ENCODE peak calls at places on chromosomes 1 and 21, in ten cellular contexts. One of them, this sample, is unnamed.

GRCh38 chr1:27358038-27358927 is 8.5 kb downstream of the MAP3K6 start:
- DNase-seq in transverse colon: no peak
- DNase-seq in CD4-positive, alpha-beta memory T cell: no peak
- DNase-seq in thoracic aorta: no peak
- DNase-seq in ovary: no peak
- DNase-seq in heart left ventricle: no peak
- DNase-seq in IMR-90: no peak
- DNase-seq in fibroblast of lung: no peak
- DNase-seq in pancreas: no peak
- DNase-seq in lower lobe of right lung: no peak
- DNase-seq in this sample: no peak

GRCh38 chr1:230381049-230381467 is 45.1 kb downstream of the PGBD5 start:
- DNase-seq in transverse colon: peak; percentile 16
- DNase-seq in fibroblast of lung: no peak
- DNase-seq in lower lobe of right lung: peak; percentile 55
- DNase-seq in IMR-90: no peak
- DNase-seq in ovary: no peak
- DNase-seq in thoracic aorta: no peak
- DNase-seq in pancreas: peak; percentile 76
- DNase-seq in CD4-positive, alpha-beta memory T cell: no peak
- DNase-seq in heart left ventricle: no peak
- DNase-seq in this sample: no peak

GRCh38 chr1:176847052-176847451 is 317.5 kb downstream of the ASTN1 start:
- DNase-seq in CD4-positive, alpha-beta memory T cell: no peak
- DNase-seq in lower lobe of right lung: no peak
- DNase-seq in heart left ventricle: peak; percentile 64
- DNase-seq in ovary: no peak
- DNase-seq in IMR-90: no peak
- DNase-seq in pancreas: no peak
- DNase-seq in thoracic aorta: no peak
- DNase-seq in fibroblast of lung: no peak
- DNase-seq in transverse colon: no peak
- DNase-seq in this sample: no peak

GRCh38 chr1:21822349-21822748 is 10.3 kb downstream of the LDLRAD2 start:
- DNase-seq in CD4-positive, alpha-beta memory T cell: no peak
- DNase-seq in fibroblast of lung: no peak
- DNase-seq in pancreas: no peak
- DNase-seq in ovary: no peak
- DNase-seq in transverse colon: no peak
- DNase-seq in lower lobe of right lung: no peak
- DNase-seq in thoracic aorta: no peak
- DNase-seq in IMR-90: no peak
- DNase-seq in heart left ventricle: peak; percentile 29
- DNase-seq in this sample: no peak

GRCh38 chr1:21572735-21573277 is 63.6 kb downstream of the ALPL start:
- DNase-seq in CD4-positive, alpha-beta memory T cell: no peak
- DNase-seq in pancreas: no peak
- DNase-seq in ovary: no peak
- DNase-seq in IMR-90: no peak
- DNase-seq in thoracic aorta: no peak
- DNase-seq in lower lobe of right lung: no peak
- DNase-seq in heart left ventricle: no peak
- DNase-seq in transverse colon: no peak
- DNase-seq in fibroblast of lung: no peak
- DNase-seq in this sample: no peak

GRCh38 chr1:116167625-116168276 is 56.6 kb downstream of the MAB21L3 start:
- DNase-seq in IMR-90: no peak
- DNase-seq in transverse colon: peak; percentile 30
- DNase-seq in CD4-positive, alpha-beta memory T cell: no peak
- DNase-seq in pancreas: no peak
- DNase-seq in ovary: peak; percentile 36
- DNase-seq in lower lobe of right lung: no peak
- DNase-seq in fibroblast of lung: peak; percentile 10
- DNase-seq in heart left ventricle: no peak
- DNase-seq in thoracic aorta: no peak
- DNase-seq in this sample: no peak

GRCh38 chr1:31387612-31388011 is 14.7 kb upstream of the FABP3 start:
- DNase-seq in transverse colon: no peak
- DNase-seq in ovary: no peak
- DNase-seq in lower lobe of right lung: no peak
- DNase-seq in thoracic aorta: no peak
- DNase-seq in heart left ventricle: no peak
- DNase-seq in fibroblast of lung: no peak
- DNase-seq in IMR-90: no peak
- DNase-seq in pancreas: no peak
- DNase-seq in CD4-positive, alpha-beta memory T cell: no peak
- DNase-seq in this sample: peak; percentile 48

GRCh38 chr1:25090707-25091422 is 141.4 kb downstream of the SYF2 start:
- DNase-seq in lower lobe of right lung: no peak
- DNase-seq in ovary: no peak
- DNase-seq in thoracic aorta: no peak
- DNase-seq in heart left ventricle: no peak
- DNase-seq in IMR-90: no peak
- DNase-seq in fibroblast of lung: no peak
- DNase-seq in pancreas: no peak
- DNase-seq in transverse colon: no peak
- DNase-seq in CD4-positive, alpha-beta memory T cell: no peak
- DNase-seq in this sample: no peak

GRCh38 chr1:10784998-10785854 is 11.2 kb downstream of the CASZ1 start:
- DNase-seq in ovary: no peak
- DNase-seq in fibroblast of lung: no peak
- DNase-seq in heart left ventricle: no peak
- DNase-seq in pancreas: no peak
- DNase-seq in transverse colon: no peak
- DNase-seq in lower lobe of right lung: peak; percentile 14
- DNase-seq in CD4-positive, alpha-beta memory T cell: no peak
- DNase-seq in thoracic aorta: no peak
- DNase-seq in IMR-90: no peak
- DNase-seq in this sample: no peak

GRCh38 chr1:36829951-36830350 is 204.4 kb downstream of the GRIK3 start:
- DNase-seq in pancreas: no peak
- DNase-seq in CD4-positive, alpha-beta memory T cell: no peak
- DNase-seq in transverse colon: no peak
- DNase-seq in lower lobe of right lung: no peak
- DNase-seq in IMR-90: no peak
- DNase-seq in fibroblast of lung: no peak
- DNase-seq in thoracic aorta: no peak
- DNase-seq in heart left ventricle: no peak
- DNase-seq in ovary: no peak
- DNase-seq in this sample: peak; percentile 76

GRCh38 chr1:156487862-156488261 is 12.7 kb downstream of the MEF2D start:
- DNase-seq in pancreas: no peak
- DNase-seq in CD4-positive, alpha-beta memory T cell: no peak
- DNase-seq in thoracic aorta: no peak
- DNase-seq in IMR-90: no peak
- DNase-seq in transverse colon: peak; percentile 66
- DNase-seq in ovary: no peak
- DNase-seq in fibroblast of lung: no peak
- DNase-seq in lower lobe of right lung: no peak
- DNase-seq in heart left ventricle: no peak
- DNase-seq in this sample: no peak

GRCh38 chr1:219220945-219221344 is 47.3 kb downstream of the LYPLAL1 start:
- DNase-seq in pancreas: no peak
- DNase-seq in lower lobe of right lung: no peak
- DNase-seq in fibroblast of lung: no peak
- DNase-seq in transverse colon: no peak
- DNase-seq in IMR-90: peak; percentile 20
- DNase-seq in CD4-positive, alpha-beta memory T cell: no peak
- DNase-seq in thoracic aorta: no peak
- DNase-seq in heart left ventricle: peak; percentile 20
- DNase-seq in ovary: no peak
- DNase-seq in this sample: peak; percentile 5

GRCh38 chr1:241703001-241703400 is 50.9 kb downstream of the WDR64 start:
- DNase-seq in thoracic aorta: no peak
- DNase-seq in CD4-positive, alpha-beta memory T cell: no peak
- DNase-seq in transverse colon: no peak
- DNase-seq in pancreas: no peak
- DNase-seq in lower lobe of right lung: no peak
- DNase-seq in ovary: no peak
- DNase-seq in fibroblast of lung: no peak
- DNase-seq in heart left ventricle: no peak
- DNase-seq in IMR-90: no peak
- DNase-seq in this sample: peak; percentile 2

GRCh38 chr1:217569021-217569420 is 61.9 kb downstream of the GPATCH2 start:
- DNase-seq in fibroblast of lung: no peak
- DNase-seq in thoracic aorta: no peak
- DNase-seq in IMR-90: no peak
- DNase-seq in pancreas: no peak
- DNase-seq in heart left ventricle: no peak
- DNase-seq in CD4-positive, alpha-beta memory T cell: no peak
- DNase-seq in transverse colon: no peak
- DNase-seq in lower lobe of right lung: no peak
- DNase-seq in ovary: no peak
- DNase-seq in this sample: no peak

GRCh38 chr1:107659961-107660360 is 305.0 kb downstream of the VAV3 start:
- DNase-seq in heart left ventricle: no peak
- DNase-seq in fibroblast of lung: no peak
- DNase-seq in IMR-90: no peak
- DNase-seq in thoracic aorta: no peak
- DNase-seq in pancreas: no peak
- DNase-seq in transverse colon: no peak
- DNase-seq in CD4-positive, alpha-beta memory T cell: no peak
- DNase-seq in lower lobe of right lung: no peak
- DNase-seq in ovary: no peak
- DNase-seq in this sample: no peak

GRCh38 chr1:95072532-95073419 is at the start of gene ALG14:
- DNase-seq in IMR-90: peak; percentile 96
- DNase-seq in heart left ventricle: peak; percentile 96
- DNase-seq in pancreas: peak; percentile 90
- DNase-seq in fibroblast of lung: peak; percentile 98
- DNase-seq in ovary: peak; percentile 94
- DNase-seq in lower lobe of right lung: peak; percentile 95
- DNase-seq in thoracic aorta: peak; percentile 79
- DNase-seq in transverse colon: peak; percentile 95
- DNase-seq in CD4-positive, alpha-beta memory T cell: peak; percentile 96
- DNase-seq in this sample: peak; percentile 96

GRCh38 chr1:66563094-66563800 is 29.3 kb downstream of the SGIP1 start:
- DNase-seq in heart left ventricle: no peak
- DNase-seq in thoracic aorta: no peak
- DNase-seq in IMR-90: peak; percentile 95
- DNase-seq in CD4-positive, alpha-beta memory T cell: no peak
- DNase-seq in ovary: peak; percentile 20
- DNase-seq in transverse colon: peak; percentile 13
- DNase-seq in lower lobe of right lung: no peak
- DNase-seq in fibroblast of lung: peak; percentile 90
- DNase-seq in pancreas: no peak
- DNase-seq in this sample: peak; percentile 70

GRCh38 chr1:115255154-115255553 is 82.9 kb downstream of the NGF start:
- DNase-seq in ovary: no peak
- DNase-seq in heart left ventricle: no peak
- DNase-seq in thoracic aorta: no peak
- DNase-seq in IMR-90: no peak
- DNase-seq in fibroblast of lung: peak; percentile 36
- DNase-seq in CD4-positive, alpha-beta memory T cell: no peak
- DNase-seq in lower lobe of right lung: no peak
- DNase-seq in pancreas: no peak
- DNase-seq in transverse colon: no peak
- DNase-seq in this sample: no peak

GRCh38 chr1:90722874-90723273 is 5.8 kb upstream of the BARHL2 start:
- DNase-seq in thoracic aorta: no peak
- DNase-seq in IMR-90: no peak
- DNase-seq in pancreas: no peak
- DNase-seq in transverse colon: no peak
- DNase-seq in CD4-positive, alpha-beta memory T cell: no peak
- DNase-seq in heart left ventricle: no peak
- DNase-seq in ovary: no peak
- DNase-seq in fibroblast of lung: no peak
- DNase-seq in lower lobe of right lung: no peak
- DNase-seq in this sample: no peak
- H3K9me3 ChIP-seq in thoracic aorta: no peaks in the 10 kb centered on the region
- H3K9me3 ChIP-seq in IMR-90: peaks cover 21% of the 10 kb centered on the region
- H3K9me3 ChIP-seq in pancreas: no peaks in the 10 kb centered on the region
- H3K9me3 ChIP-seq in transverse colon: no peaks in the 10 kb centered on the region
- H3K9me3 ChIP-seq in CD4-positive, alpha-beta memory T cell: no peaks in the 10 kb centered on the region
- H3K9me3 ChIP-seq in heart left ventricle: no peaks in the 10 kb centered on the region
- H3K9me3 ChIP-seq in ovary: no peaks in the 10 kb centered on the region
- H3K9me3 ChIP-seq in fibroblast of lung: no peaks in the 10 kb centered on the region
- H3K9me3 ChIP-seq in lower lobe of right lung: no peaks in the 10 kb centered on the region
- H3K9me3 ChIP-seq in this sample: no peaks in the 10 kb centered on the region

DNA sequence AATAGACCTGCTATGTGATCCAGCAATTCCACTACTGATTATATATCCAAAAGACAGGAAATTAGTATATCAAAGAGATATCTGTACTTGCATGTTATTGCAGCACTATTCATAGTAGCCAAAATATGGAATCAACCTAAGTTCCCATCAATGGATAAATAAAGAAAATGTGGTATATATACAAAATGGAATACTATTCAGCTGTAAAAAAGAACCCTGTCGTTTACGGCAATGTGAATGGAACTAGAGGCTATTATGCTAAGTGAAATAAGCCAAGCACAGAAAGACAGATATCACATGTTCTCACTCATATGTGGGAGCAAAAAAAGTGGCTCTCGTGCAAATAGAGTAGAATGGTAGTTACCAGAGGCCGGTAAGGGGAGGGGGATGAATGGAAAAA is 9.2 kb downstream of the DNAH14 start:
- DNase-seq in fibroblast of lung: no peak
- DNase-seq in lower lobe of right lung: no peak
- DNase-seq in CD4-positive, alpha-beta memory T cell: no peak
- DNase-seq in heart left ventricle: no peak
- DNase-seq in transverse colon: no peak
- DNase-seq in thoracic aorta: no peak
- DNase-seq in IMR-90: no peak
- DNase-seq in ovary: no peak
- DNase-seq in pancreas: no peak
- DNase-seq in this sample: no peak
- H3K4me3 ChIP-seq in fibroblast of lung: no peak overlapping the region
- H3K4me3 ChIP-seq in lower lobe of right lung: no peak overlapping the region
- H3K4me3 ChIP-seq in CD4-positive, alpha-beta memory T cell: no peak overlapping the region
- H3K4me3 ChIP-seq in heart left ventricle: no peak overlapping the region
- H3K4me3 ChIP-seq in transverse colon: no peak overlapping the region
- H3K4me3 ChIP-seq in thoracic aorta: no peak overlapping the region
- H3K4me3 ChIP-seq in IMR-90: no peak overlapping the region
- H3K4me3 ChIP-seq in ovary: no peak overlapping the region
- H3K4me3 ChIP-seq in pancreas: no peak overlapping the region
- H3K4me3 ChIP-seq in this sample: no peak overlapping the region

DNA sequence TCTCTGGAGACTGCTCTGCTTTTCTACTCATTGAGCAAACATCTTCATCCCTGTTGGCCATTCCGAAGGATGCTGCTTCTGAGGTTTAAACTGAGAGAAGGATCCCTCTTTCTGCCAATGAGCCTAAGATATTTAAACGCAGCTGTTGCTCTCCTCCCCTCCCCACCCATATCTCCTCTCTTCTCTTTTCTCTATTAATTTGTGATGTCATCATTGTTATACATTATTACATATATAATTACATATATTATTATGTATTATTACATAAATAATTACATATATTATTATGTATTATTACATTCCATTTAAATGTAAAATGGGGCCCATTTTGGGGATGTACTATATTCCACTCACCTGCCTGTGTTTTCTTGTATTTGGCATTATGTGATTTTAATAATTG is 82.7 kb upstream of the JUN start:
- DNase-seq in lower lobe of right lung: no peak
- DNase-seq in heart left ventricle: no peak
- DNase-seq in ovary: no peak
- DNase-seq in fibroblast of lung: no peak
- DNase-seq in thoracic aorta: no peak
- DNase-seq in transverse colon: no peak
- DNase-seq in pancreas: no peak
- DNase-seq in IMR-90: no peak
- DNase-seq in CD4-positive, alpha-beta memory T cell: no peak
- DNase-seq in this sample: no peak
- H3K9me3 ChIP-seq in lower lobe of right lung: no peaks in the 10 kb centered on the region
- H3K9me3 ChIP-seq in heart left ventricle: no peaks in the 10 kb centered on the region
- H3K9me3 ChIP-seq in ovary: no peaks in the 10 kb centered on the region
- H3K9me3 ChIP-seq in fibroblast of lung: no peaks in the 10 kb centered on the region
- H3K9me3 ChIP-seq in thoracic aorta: no peaks in the 10 kb centered on the region
- H3K9me3 ChIP-seq in transverse colon: no peaks in the 10 kb centered on the region
- H3K9me3 ChIP-seq in pancreas: no peaks in the 10 kb centered on the region
- H3K9me3 ChIP-seq in IMR-90: no peaks in the 10 kb centered on the region
- H3K9me3 ChIP-seq in CD4-positive, alpha-beta memory T cell: no peaks in the 10 kb centered on the region
- H3K9me3 ChIP-seq in this sample: no peaks in the 10 kb centered on the region

GRCh38 chr21:43307677-43308070 is 119.3 kb downstream of the SIK1 start:
- DNase-seq in lower lobe of right lung: no peak
- DNase-seq in pancreas: no peak
- DNase-seq in ovary: peak; percentile 18
- DNase-seq in transverse colon: no peak
- DNase-seq in IMR-90: no peak
- DNase-seq in fibroblast of lung: no peak
- DNase-seq in thoracic aorta: no peak
- DNase-seq in CD4-positive, alpha-beta memory T cell: no peak
- DNase-seq in heart left ventricle: peak; percentile 10
- DNase-seq in this sample: no peak
- H3K4me3 ChIP-seq in lower lobe of right lung: no peak overlapping the region
- H3K4me3 ChIP-seq in pancreas: no peak overlapping the region
- H3K4me3 ChIP-seq in ovary: no peak overlapping the region
- H3K4me3 ChIP-seq in transverse colon: no peak overlapping the region
- H3K4me3 ChIP-seq in IMR-90: no peak overlapping the region
- H3K4me3 ChIP-seq in fibroblast of lung: no peak overlapping the region
- H3K4me3 ChIP-seq in thoracic aorta: no peak overlapping the region
- H3K4me3 ChIP-seq in CD4-positive, alpha-beta memory T cell: no peak overlapping the region
- H3K4me3 ChIP-seq in heart left ventricle: no peak overlapping the region
- H3K4me3 ChIP-seq in this sample: no peak overlapping the region

This sample was measured in MG63.